ENCODE peak calls at places on chromosome 12, in four cellular contexts. S is lung, Z is IMR-90, Q is stomach. U is an unnamed sample.

GRCh38 chr12:31471061-31471460 is 119.9 kb downstream of the DENND5B start:
- DNase-seq in S (no peak), Z (no peak), Q (no peak), U (no peak)

GRCh38 chr12:130480887-130481286 is 143.2 kb downstream of the PIWIL1 start:
- DNase-seq in Z (no peak), Q (no peak), S (no peak), U (no peak)

GRCh38 chr12:66699738-66700482 is 21.0 kb upstream of the GRIP1 start:
- DNase-seq in Z (no peak), S (no peak), Q (no peak), U (no peak)

GRCh38 chr12:56084958-56085543 is 5.1 kb downstream of the ERBB3 start:
- DNase-seq in Q (peak; percentile 46), S (no peak), Z (no peak), U (no peak)

GRCh38 chr12:130715150-130715995 is 726 bp downstream of the RIMBP2 start:
- DNase-seq in Q (peak; percentile 19), S (no peak), Z (no peak), U (no peak)

GRCh38 chr12:85713368-85713767 is 122.8 kb downstream of the RASSF9 start:
- DNase-seq in Q (no peak), Z (no peak), S (no peak), U (no peak)

GRCh38 chr12:52358575-52359350 is 8.5 kb downstream of the KRT85 start:
- DNase-seq in Z (no peak), Q (no peak), S (no peak), U (no peak)

GRCh38 chr12:49911213-49911605 is 7.5 kb upstream of the FAIM2 start:
- DNase-seq in Z (no peak), Q (no peak), S (no peak), U (no peak)

GRCh38 chr12:51020448-51021182 is 5.6 kb downstream of the SLC11A2 start:
- DNase-seq in S (no peak), Q (no peak), Z (no peak), U (no peak)

GRCh38 chr12:104290855-104291254 is 12.7 kb upstream of the EID3 start:
- DNase-seq in Q (no peak), S (no peak), Z (no peak), U (no peak)

GRCh38 chr12:12331896-12332295 is 18.1 kb downstream of the MANSC1 start:
- DNase-seq in Z (no peak), S (no peak), Q (no peak), U (no peak)

GRCh38 chr12:53345486-53346195 is 9.5 kb upstream of the SP7 start:
- DNase-seq in S (no peak), Q (peak; percentile 30), Z (no peak), U (no peak)

GRCh38 chr12:10563002-10563401 is 50.4 kb downstream of the MAGOHB start:
- DNase-seq in Z (no peak), Q (no peak), S (no peak), U (no peak)

GRCh38 chr12:23579257-23579656 is 370.2 kb downstream of the SOX5 start:
- DNase-seq in Q (no peak), S (no peak), Z (no peak), U (no peak)

GRCh38 chr12:53006810-53007742 is 820 bp downstream of the EIF4B start:
- DNase-seq in S (peak; percentile 72), Q (peak; percentile 75), Z (peak; percentile 55), U (peak; percentile 74)

GRCh38 chr12:54029529-54030441 is 1.5 kb downstream of the HOXC6 start:
- DNase-seq in Z (no peak), Q (no peak), S (no peak), U (no peak)

GRCh38 chr12:39431002-39431796 is 11.7 kb downstream of the KIF21A start:
- DNase-seq in Q (no peak), Z (no peak), S (no peak), U (no peak)

GRCh38 chr12:75807494-75807893 is 224.1 kb downstream of the PHLDA1 start:
- DNase-seq in S (no peak), Q (no peak), Z (no peak), U (no peak)

GRCh38 chr12:10613334-10614055 is at the start of gene MAGOHB:
- DNase-seq in Q (peak; percentile 97), Z (peak; percentile 96), S (peak; percentile 97), U (peak; percentile 98)

GRCh38 chr12:3432176-3432742 is 58.7 kb upstream of the PRMT8 start:
- DNase-seq in S (no peak), Q (no peak), Z (no peak), U (no peak)

GRCh38 chr12:42612258-42612608 is 22.7 kb upstream of the PRICKLE1 start:
- DNase-seq in Z (no peak), Q (no peak), S (no peak), U (no peak)

GRCh38 chr12:2384029-2384386 is 331.2 kb downstream of the CACNA1C start:
- DNase-seq in Z (peak; percentile 47), Q (no peak), S (no peak), U (no peak)

GRCh38 chr12:47838286-47838931 is 18.7 kb upstream of the HDAC7 start:
- DNase-seq in S (no peak), Q (no peak), Z (peak; percentile 41), U (peak; percentile 25)

GRCh38 chr12:108667349-108667748 is 33.7 kb upstream of the SELPLG start:
- DNase-seq in Z (no peak), S (no peak), Q (no peak), U (no peak)

GRCh38 chr12:121124402-121125109 is 8.1 kb upstream of the P2RX7 start:
- DNase-seq in S (no peak), Q (no peak), Z (peak; percentile 91), U (no peak)

GRCh38 chr12:122965356-122965755 is 907 bp downstream of the ABCB9 start:
- DNase-seq in Q (no peak), Z (no peak), S (no peak), U (no peak)

GRCh38 chr12:95277139-95277538 is 59.5 kb downstream of the VEZT start:
- DNase-seq in Q (no peak), S (no peak), Z (peak; percentile 97), U (no peak)

GRCh38 chr12:29710104-29710503 is 73.6 kb downstream of the TMTC1 start:
- DNase-seq in Z (no peak), Q (no peak), S (no peak), U (no peak)

GRCh38 chr12:17971850-17972249 is 118.1 kb downstream of the RERGL start:
- DNase-seq in Q (no peak), Z (no peak), S (no peak), U (no peak)

GRCh38 chr12:33265900-33266299 is 173.7 kb downstream of the SYT10 start:
- DNase-seq in Z (no peak), S (no peak), Q (no peak), U (no peak)

GRCh38 chr12:65568517-65568916 is 255.8 kb upstream of the HMGA2 start:
- DNase-seq in S (no peak), Z (peak; percentile 84), Q (peak; percentile 47), U (no peak)

GRCh38 chr12:114481200-114481535 is 75.2 kb upstream of the TBX5 start:
- DNase-seq in S (no peak), Z (no peak), Q (no peak), U (no peak)

GRCh38 chr12:119988788-119989618 is at the start of gene BICDL1:
- DNase-seq in Q (peak; percentile 97), Z (peak; percentile 23), S (peak; percentile 88), U (peak; percentile 98)

GRCh38 chr12:14086838-14087237 is 105.4 kb upstream of the GRIN2B start:
- DNase-seq in Q (no peak), Z (no peak), S (no peak), U (no peak)

GRCh38 chr12:67391656-67392055 is 122.5 kb downstream of the CAND1 start:
- DNase-seq in Q (no peak), Z (no peak), S (no peak), U (no peak)

GRCh38 chr12:15522574-15523187 is 200.4 kb downstream of the PTPRO start:
- DNase-seq in S (no peak), Z (peak; percentile 34), Q (no peak), U (no peak)
- TF ChIP-seq CTCF in S (peak; percentile 10), Z (peak; percentile 61), Q (peak; percentile 16), U (peak; percentile 29)

DNA sequence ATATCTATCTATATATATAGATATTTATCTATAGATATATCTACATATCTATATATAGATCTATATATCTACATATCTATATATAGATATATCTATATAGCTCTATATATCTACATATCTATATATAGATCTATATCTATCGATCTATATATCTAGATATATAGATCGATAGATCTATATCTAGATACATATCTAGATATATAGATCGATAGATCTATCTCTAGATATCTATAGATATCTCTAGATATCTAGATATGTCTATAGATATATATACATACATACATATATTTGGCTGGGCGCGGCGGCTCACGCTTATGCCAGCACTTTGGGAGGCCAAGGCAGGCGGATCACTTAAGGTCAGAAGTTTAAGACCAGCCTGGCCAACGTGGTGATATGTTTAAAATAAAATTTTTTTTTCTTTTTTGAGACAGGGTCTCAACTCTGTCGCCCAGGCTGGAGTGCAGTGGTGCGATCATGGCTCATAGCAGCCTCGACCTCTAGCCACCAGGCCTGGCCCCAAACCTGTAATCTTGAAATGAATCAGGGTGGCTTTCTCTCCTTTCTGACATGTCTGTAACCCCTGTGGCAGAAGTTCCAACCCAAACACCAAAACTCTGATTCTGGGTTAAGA is 18.1 kb downstream of the ARPC3 start:
- DNase-seq in Z (no peak), S (no peak), Q (no peak), U (no peak)
- H3K27ac ChIP-seq in Z (no peak overlapping the region), S (no peak overlapping the region), Q (peak overlapping the region; percentile 68), U (no peak overlapping the region)

GRCh38 chr12:132325733-132326130 is 3.7 kb downstream of the GALNT9 start:
- DNase-seq in Q (no peak), S (no peak), Z (no peak), U (no peak)
- H3K27me3 ChIP-seq in Q (peaks cover 17% of the 10 kb centered on the region), S (peaks cover 9% of the 10 kb centered on the region), Z (peaks cover 13% of the 10 kb centered on the region), U (peaks cover 31% of the 10 kb centered on the region)

DNA sequence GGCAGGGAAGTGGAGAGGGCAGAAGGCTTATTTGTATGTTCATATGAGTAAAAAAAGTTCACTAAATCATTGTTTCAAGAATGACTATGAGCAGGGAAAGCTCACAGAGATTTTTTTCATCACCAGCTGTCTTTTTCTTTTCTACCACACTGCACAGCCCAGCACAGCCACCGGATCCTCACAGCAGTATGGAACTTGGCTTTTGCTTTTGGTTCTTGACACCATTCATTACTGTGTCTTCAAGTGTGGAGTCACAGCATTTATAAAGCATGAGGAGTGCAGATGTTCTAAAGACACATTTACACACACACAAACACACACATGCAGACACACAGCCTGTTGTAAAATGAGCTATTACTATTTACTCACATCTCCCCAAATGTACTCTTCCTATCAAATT is 60.6 kb downstream of the BTG1 start:
- DNase-seq in Q (no peak), Z (peak; percentile 34), S (no peak), U (no peak)
- TF ChIP-seq CTCF in Q (no peak), Z (no peak), S (no peak), U (no peak)

DNA sequence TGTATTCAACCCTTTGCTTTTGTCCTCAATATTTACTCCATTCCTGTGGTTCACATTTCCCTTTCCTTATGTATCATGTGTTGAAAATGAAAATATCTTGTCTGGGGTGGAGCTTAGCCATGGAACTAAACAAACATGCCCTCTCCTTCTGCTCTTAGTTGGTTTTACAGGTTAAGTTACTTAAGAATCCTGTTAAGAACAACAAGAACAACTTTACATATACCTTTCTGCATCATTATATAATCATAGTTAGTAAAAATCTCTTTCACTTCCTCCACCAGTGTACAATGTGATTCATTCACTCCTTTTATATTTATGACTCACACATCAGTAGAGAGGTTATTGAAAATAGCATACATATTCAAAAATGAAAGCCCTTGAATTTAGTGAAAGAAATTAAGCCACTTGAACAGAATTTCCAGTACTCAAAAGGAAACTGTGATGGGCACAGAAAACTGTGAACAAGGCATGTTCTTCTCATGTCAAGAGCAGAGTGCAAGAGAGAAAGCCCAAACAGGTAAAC is 307.7 kb downstream of the CCDC91 start:
- DNase-seq in Z (peak; percentile 50), S (no peak), Q (no peak), U (no peak)
- H3K27ac ChIP-seq in Z (no peak overlapping the region), S (no peak overlapping the region), Q (no peak overlapping the region), U (no peak overlapping the region)

GRCh38 chr12:117645473-117645872 is 284.0 kb upstream of the NOS1 start:
- DNase-seq in Z (no peak), Q (no peak), S (no peak), U (no peak)
- H3K27me3 ChIP-seq in Z (no peaks in the 10 kb centered on the region), Q (no peaks in the 10 kb centered on the region), S (no peaks in the 10 kb centered on the region), U (no peaks in the 10 kb centered on the region)

U was measured in CD4-positive, alpha-beta T cell.